ENCODE peak calls at places on chromosome 1, in seven cellular contexts. M is H1, I is mesendoderm, D is DND-41, G is IMR-90, K is endodermal cell, W is keratinocyte. U is an unnamed sample.

GRCh38 chr1:41240806-41241747 is 1.0 kb downstream of the SCMH1 start:
- DNase-seq in I (peak; percentile 51), K (peak; percentile 76), G (peak; percentile 17), D (peak; percentile 11), W (no peak), M (no peak), U (peak; percentile 86)

GRCh38 chr1:36446261-36446660 is 4.0 kb downstream of the OSCP1 start:
- DNase-seq in D (no peak), W (no peak), I (peak; percentile 74), M (no peak), G (no peak), K (peak; percentile 89), U (no peak)

GRCh38 chr1:68372487-68372886 is 77.3 kb downstream of the RPE65 start:
- DNase-seq in I (peak; percentile 67), D (no peak), M (no peak), G (no peak), K (peak; percentile 56), W (no peak), U (no peak)

GRCh38 chr1:239647045-239647444 is 260.7 kb downstream of the CHRM3 start:
- DNase-seq in G (no peak), W (no peak), I (no peak), K (no peak), M (no peak), D (no peak), U (no peak)

GRCh38 chr1:170664828-170665617 is 1.1 kb downstream of the PRRX1 start:
- DNase-seq in W (no peak), M (no peak), I (peak; percentile 52), K (peak; percentile 79), G (peak; percentile 61), D (no peak), U (no peak)

GRCh38 chr1:245874942-245875580 is 632.0 kb downstream of the SMYD3 start:
- DNase-seq in D (no peak), W (peak; percentile 17), I (no peak), G (peak; percentile 100), M (no peak), K (no peak), U (no peak)

GRCh38 chr1:90721210-90722194 is 4.4 kb upstream of the BARHL2 start:
- DNase-seq in I (peak; percentile 87), D (peak; percentile 78), W (no peak), K (peak; percentile 91), M (no peak), G (peak; percentile 41), U (peak; percentile 75)

GRCh38 chr1:222643603-222643936 is 25.7 kb downstream of the MIA3 start:
- DNase-seq in G (no peak), D (no peak), M (no peak), I (no peak), W (no peak), K (no peak), U (peak; percentile 54)

GRCh38 chr1:230750576-230750975 is 3.4 kb downstream of the CAPN9 start:
- DNase-seq in I (no peak), K (no peak), G (no peak), D (no peak), M (no peak), W (no peak), U (no peak)

GRCh38 chr1:230752407-230752806 is 5.2 kb downstream of the CAPN9 start:
- DNase-seq in G (no peak), W (no peak), D (no peak), K (peak; percentile 77), M (no peak), I (peak; percentile 48), U (no peak)

GRCh38 chr1:230749150-230749549 is 2.0 kb downstream of the CAPN9 start:
- DNase-seq in D (no peak), M (no peak), I (no peak), G (no peak), K (no peak), W (no peak), U (no peak)

GRCh38 chr1:230749635-230750034 is 2.4 kb downstream of the CAPN9 start:
- DNase-seq in I (no peak), K (no peak), G (no peak), M (no peak), D (no peak), W (no peak), U (no peak)

GRCh38 chr1:230750986-230751625 is 3.9 kb downstream of the CAPN9 start:
- DNase-seq in G (no peak), W (no peak), D (no peak), I (no peak), K (no peak), M (no peak), U (no peak)
- H3K9ac ChIP-seq in G (no peak overlapping the region), W (no peak overlapping the region), D (no peak overlapping the region), I (peak overlapping the region; percentile 9), K (no peak overlapping the region), M (no peak overlapping the region), U (no peak overlapping the region)

DNA sequence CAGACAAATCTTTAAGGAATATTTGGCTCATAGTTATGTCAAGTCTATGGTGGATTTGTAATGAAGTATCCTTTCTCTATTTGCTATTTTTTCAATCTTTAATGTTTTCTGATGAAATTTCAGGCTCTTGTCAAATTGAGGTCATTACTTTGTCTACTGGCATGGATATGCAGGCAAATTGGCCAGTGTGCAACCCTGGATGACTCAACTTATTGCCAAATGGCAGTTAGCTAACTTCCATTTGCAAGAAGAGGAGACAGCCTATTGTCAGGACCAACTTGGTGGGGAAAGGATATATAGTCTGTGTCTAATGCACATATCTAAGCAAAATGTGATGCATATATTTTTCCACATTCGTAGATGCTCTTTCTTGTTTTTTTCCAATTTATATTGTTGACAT is 530.5 kb downstream of the PTBP2 start:
- DNase-seq in G (peak; percentile 81), D (no peak), K (no peak), W (no peak), I (no peak), M (no peak), U (no peak)
- H3K9ac ChIP-seq in G (no peak overlapping the region), D (no peak overlapping the region), K (no peak overlapping the region), W (no peak overlapping the region), I (no peak overlapping the region), M (no peak overlapping the region), U (no peak overlapping the region)

GRCh38 chr1:202199141-202199889 is 5.7 kb downstream of the LGR6 start:
- DNase-seq in D (peak; percentile 50), G (no peak), I (no peak), W (no peak), M (no peak), K (no peak), U (no peak)
- H3K9ac ChIP-seq in D (no peak overlapping the region), G (no peak overlapping the region), I (no peak overlapping the region), W (no peak overlapping the region), M (no peak overlapping the region), K (no peak overlapping the region), U (no peak overlapping the region)

GRCh38 chr1:244461254-244462071 is at the start of gene CATSPERE:
- DNase-seq in D (peak; percentile 72), W (peak; percentile 19), I (peak; percentile 93), M (peak; percentile 73), G (peak; percentile 66), K (peak; percentile 94), U (peak; percentile 80)
- H3K9ac ChIP-seq in D (peak within 1 kb of the TSS; percentile 59), W (peak within 1 kb of the TSS; percentile 72), I (peak within 1 kb of the TSS; percentile 79), M (peak within 1 kb of the TSS; percentile 84), G (peak within 1 kb of the TSS; percentile 66), K (no peak within 1 kb of the TSS), U (peak within 1 kb of the TSS; percentile 58)

GRCh38 chr1:44261475-44261853 is 48.2 kb downstream of the DMAP1 start:
- DNase-seq in D (no peak), G (no peak), K (no peak), I (peak; percentile 10), W (no peak), M (no peak), U (no peak)
- H3K9ac ChIP-seq in D (no peak overlapping the region), G (no peak overlapping the region), K (no peak overlapping the region), I (peak overlapping the region; percentile 39), W (peak overlapping the region; percentile 38), M (no peak overlapping the region), U (no peak overlapping the region)

DNA sequence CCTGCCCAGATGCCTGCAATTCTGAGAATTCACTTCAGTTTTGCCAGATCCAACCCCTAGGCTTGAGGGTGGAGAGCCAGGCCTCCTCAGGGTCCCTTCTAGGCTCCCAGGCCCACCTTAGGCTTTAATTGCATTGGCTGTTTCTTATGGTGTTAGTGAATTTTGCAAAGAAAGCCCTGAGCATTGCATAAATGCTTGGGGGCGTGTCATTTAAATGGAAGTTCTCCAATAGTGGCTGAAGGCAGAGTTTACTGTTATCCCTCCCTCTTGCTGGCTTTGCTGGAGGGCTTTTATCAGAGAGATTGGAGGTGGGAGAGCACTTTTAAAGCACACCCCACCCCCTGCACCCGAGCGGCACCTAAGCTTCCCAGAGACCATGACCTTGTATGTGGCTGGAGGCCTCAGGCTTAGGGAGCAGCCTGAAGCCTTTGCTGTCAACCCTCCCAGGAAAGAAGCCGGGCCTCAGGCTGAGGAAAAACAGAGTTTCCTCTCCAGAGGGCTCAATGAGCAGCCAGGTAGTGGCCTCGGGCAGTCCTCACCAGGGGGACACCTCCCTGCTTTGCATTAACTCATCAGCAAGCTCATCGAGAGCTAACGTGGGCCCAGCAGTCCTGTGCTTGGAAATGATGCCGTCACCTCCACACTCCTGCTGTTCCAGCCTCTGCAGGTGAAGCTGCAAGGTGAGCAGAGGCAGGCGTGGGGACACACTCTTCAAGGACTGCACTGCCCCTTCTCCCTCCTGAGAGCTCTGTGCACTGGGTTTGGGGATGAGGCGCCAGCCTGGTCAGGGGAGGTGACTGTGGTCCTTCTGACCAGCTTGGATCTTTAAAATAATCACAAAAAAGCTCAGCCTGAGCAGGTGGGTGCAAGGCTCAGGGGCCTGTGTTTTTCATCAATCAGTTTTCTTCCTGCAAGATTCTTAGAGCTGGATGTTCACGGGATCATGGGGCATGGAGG is 58.0 kb downstream of the STUM start:
- DNase-seq in G (no peak), I (peak; percentile 79), W (no peak), M (no peak), D (no peak), K (peak; percentile 72), U (no peak)
- H3K9ac ChIP-seq in G (no peak overlapping the region), I (no peak overlapping the region), W (no peak overlapping the region), M (no peak overlapping the region), D (no peak overlapping the region), K (no peak overlapping the region), U (no peak overlapping the region)

GRCh38 chr1:235417101-235417697 is 50.0 kb downstream of the TBCE start:
- DNase-seq in M (peak; percentile 19), I (peak; percentile 76), G (peak; percentile 86), W (peak; percentile 56), D (peak; percentile 69), K (peak; percentile 91), U (peak; percentile 67)
- H3K9ac ChIP-seq in M (no peak overlapping the region), I (no peak overlapping the region), G (no peak overlapping the region), W (no peak overlapping the region), D (no peak overlapping the region), K (no peak overlapping the region), U (no peak overlapping the region)

DNA sequence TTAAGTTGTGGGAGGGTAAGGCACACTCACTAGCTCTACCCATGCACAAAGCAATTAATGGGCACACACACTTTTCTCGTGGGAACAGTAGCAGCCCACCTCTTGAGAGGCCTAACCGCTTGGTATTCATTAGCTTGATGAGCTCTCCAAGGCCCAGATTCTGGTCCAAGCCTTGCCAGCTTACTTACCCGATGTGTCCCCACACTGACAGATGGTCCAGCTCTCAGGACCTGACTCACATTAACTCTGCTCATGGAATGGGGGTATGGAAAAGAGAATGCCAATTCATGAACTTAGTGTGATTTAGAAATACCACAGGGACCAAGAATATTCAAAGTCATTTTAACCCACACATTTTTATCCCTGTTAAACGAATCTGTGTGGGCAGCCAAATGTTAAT is 106.8 kb upstream of the CACHD1 start:
- DNase-seq in K (no peak), I (no peak), G (no peak), M (no peak), W (no peak), D (no peak), U (no peak)
- H3K9ac ChIP-seq in K (no peak overlapping the region), I (no peak overlapping the region), G (no peak overlapping the region), M (no peak overlapping the region), W (no peak overlapping the region), D (no peak overlapping the region), U (no peak overlapping the region)